ENCODE peak calls at places on chromosomes 1 and 21, in ten cellular contexts. W, B, N, G, Z, D, P, O, X and H are unnamed samples.

GRCh38 chr1:41915786-41916571 is 2.7 kb downstream of the HIVEP3 start:
- DNase-seq in Z (no peak), N (no peak), B (no peak), O (peak), D (no peak), G (no peak), P (no peak), W (no peak), X (peak), H (no peak)

GRCh38 chr1:11364170-11364569 is 91.2 kb downstream of the UBIAD1 start:
- DNase-seq in N (no peak), D (no peak), O (no peak), W (no peak), G (no peak), B (no peak), P (no peak), X (peak), Z (no peak), H (no peak)

GRCh38 chr1:73813726-73814125 is 384.2 kb downstream of the LRRIQ3 start:
- DNase-seq in B (no peak), W (no peak), O (no peak), X (no peak), N (no peak), D (no peak), G (peak), P (no peak), Z (no peak), H (no peak)

GRCh38 chr1:111406325-111406768 is 21.2 kb downstream of the OVGP1 start:
- DNase-seq in Z (no peak), W (no peak), N (no peak), G (no peak), P (no peak), D (no peak), O (peak), X (peak), B (no peak), H (no peak)

GRCh38 chr1:66416295-66416694 is 117.7 kb upstream of the SGIP1 start:
- DNase-seq in O (no peak), G (no peak), D (no peak), Z (no peak), P (no peak), B (no peak), N (no peak), X (no peak), W (no peak), H (no peak)

GRCh38 chr1:151838491-151839412 is 868 bp downstream of the C2CD4D start:
- DNase-seq in W (no peak), N (no peak), G (peak), D (no peak), X (peak), O (no peak), B (no peak), Z (no peak), P (no peak), H (no peak)

GRCh38 chr1:147826259-147826658 is 65.9 kb upstream of the GJA5 start:
- DNase-seq in Z (no peak), D (no peak), B (no peak), N (no peak), X (no peak), G (no peak), W (no peak), O (no peak), P (no peak), H (no peak)

GRCh38 chr1:186739515-186739914 is 59.3 kb upstream of the PTGS2 start:
- DNase-seq in B (no peak), G (no peak), N (no peak), O (no peak), P (no peak), W (no peak), X (no peak), D (no peak), Z (no peak), H (no peak)

GRCh38 chr1:87673748-87674147 is 345.1 kb downstream of the LMO4 start:
- DNase-seq in O (no peak), D (no peak), G (no peak), X (no peak), N (no peak), P (no peak), Z (peak), W (no peak), B (no peak), H (no peak)

GRCh38 chr1:183674339-183674738 is 21.2 kb upstream of the APOBEC4 start:
- DNase-seq in O (no peak), W (no peak), P (no peak), B (no peak), Z (no peak), X (no peak), G (no peak), N (no peak), D (no peak), H (no peak)

GRCh38 chr1:53078333-53079101 is 16.5 kb downstream of the PODN start:
- DNase-seq in D (peak), P (no peak), B (no peak), O (no peak), Z (no peak), N (no peak), G (no peak), X (no peak), W (no peak), H (peak)

GRCh38 chr1:15489052-15489736 is 13.3 kb downstream of the CELA2B start:
- DNase-seq in X (no peak), G (no peak), Z (no peak), N (no peak), P (no peak), O (peak), B (no peak), D (no peak), W (no peak), H (no peak)

GRCh38 chr1:219128957-219129356 is 44.7 kb upstream of the LYPLAL1 start:
- DNase-seq in P (no peak), X (no peak), D (no peak), O (no peak), Z (no peak), B (no peak), G (no peak), W (no peak), N (no peak), H (no peak)

GRCh38 chr1:200636681-200637080 is 16.1 kb upstream of the KIF14 start:
- DNase-seq in G (no peak), O (no peak), P (no peak), X (no peak), B (no peak), W (no peak), N (no peak), Z (no peak), D (no peak), H (no peak)

GRCh38 chr1:168086438-168086837 is 50.3 kb downstream of the GPR161 start:
- DNase-seq in D (no peak), Z (no peak), X (no peak), B (no peak), N (no peak), G (no peak), O (no peak), P (no peak), W (no peak), H (no peak)

GRCh38 chr21:29279531-29279930 is 19.2 kb upstream of the BACH1 start:
- DNase-seq in B (no peak), W (no peak), Z (no peak), D (no peak), G (no peak), P (no peak), O (no peak), X (no peak), N (no peak), H (no peak)

GRCh38 chr1:99566290-99567021 is 79.5 kb upstream of the PALMD start:
- DNase-seq in W (no peak), N (no peak), B (no peak), Z (no peak), D (no peak), O (no peak), X (no peak), G (no peak), P (no peak), H (no peak)

GRCh38 chr1:40248429-40248828 is 692 bp downstream of the TMCO2 start:
- DNase-seq in X (no peak), P (no peak), Z (no peak), B (no peak), W (no peak), N (no peak), G (no peak), O (no peak), D (no peak), H (no peak)

GRCh38 chr21:17045214-17045835 is 467.5 kb upstream of the CXADR start:
- DNase-seq in B (peak), G (no peak), O (peak), W (no peak), P (no peak), Z (peak), N (no peak), X (no peak), D (no peak), H (no peak)

GRCh38 chr1:55038974-55039341 is 390 bp upstream of the PCSK9 start:
- DNase-seq in O (no peak), W (no peak), Z (no peak), N (no peak), G (no peak), P (no peak), B (no peak), D (peak), X (no peak), H (no peak)

GRCh38 chr1:226002667-226003501 is 3.7 kb upstream of the SDE2 start:
- DNase-seq in G (peak), X (peak), O (peak), B (peak), P (peak), N (no peak), Z (peak), D (no peak), W (no peak), H (peak)

GRCh38 chr1:157101196-157101595 is 1.6 kb upstream of the ETV3L start:
- DNase-seq in B (no peak), D (no peak), G (no peak), P (no peak), O (no peak), W (no peak), X (no peak), N (no peak), Z (no peak), H (no peak)

GRCh38 chr21:25735895-25736597 is 1.3 kb downstream of the GABPA start:
- DNase-seq in X (no peak), D (no peak), Z (peak), W (no peak), B (no peak), O (peak), G (peak), N (no peak), P (no peak), H (no peak)

GRCh38 chr1:17265162-17265561 is 16.3 kb downstream of the PADI3 start:
- DNase-seq in X (no peak), P (no peak), Z (no peak), B (no peak), G (peak), W (no peak), O (no peak), D (no peak), N (no peak), H (no peak)

GRCh38 chr1:46205794-46206193 is 2.7 kb downstream of the LURAP1 start:
- DNase-seq in D (no peak), X (no peak), O (no peak), N (no peak), G (no peak), W (no peak), Z (no peak), P (peak), B (no peak), H (no peak)

GRCh38 chr21:32539378-32539777 is 45.9 kb downstream of the TCP10L start:
- DNase-seq in D (no peak), X (no peak), N (no peak), G (no peak), Z (no peak), O (no peak), P (no peak), W (no peak), B (no peak), H (no peak)

GRCh38 chr1:221031890-221032222 is 152.6 kb downstream of the HLX start:
- DNase-seq in W (no peak), Z (no peak), D (no peak), X (no peak), O (no peak), B (no peak), G (no peak), P (no peak), N (no peak), H (no peak)